ENCODE peak calls at places on chromosomes 16 and 17, in four cellular contexts. E is left cardiac atrium, Y is DMS153, H is left lung. N is an unnamed sample.

GRCh38 chr17:37792787-37793186 is 47.9 kb upstream of the HNF1B start:
- DNase-seq in E (no peak), Y (no peak), H (no peak), N (no peak)

GRCh38 chr16:89691231-89691985 is 4.9 kb downstream of the CDK10 start:
- DNase-seq in E (peak; percentile 11), Y (no peak), H (peak; percentile 49), N (no peak)

GRCh38 chr16:50371036-50371716 is 2.4 kb upstream of the BRD7 start:
- DNase-seq in E (no peak), Y (no peak), H (no peak), N (no peak)

GRCh38 chr17:81341347-81342061 is 46.4 kb upstream of the SLC38A10 start:
- DNase-seq in E (no peak), Y (no peak), H (no peak), N (no peak)

GRCh38 chr16:990516-991291 is 9.1 kb downstream of the SOX8 start:
- DNase-seq in E (no peak), Y (no peak), H (no peak), N (no peak)

GRCh38 chr16:79797486-79797885 is 196.9 kb upstream of the MAF start:
- DNase-seq in E (no peak), Y (no peak), H (no peak), N (no peak)

GRCh38 chr17:30199600-30199999 is 35.9 kb downstream of the SLC6A4 start:
- DNase-seq in E (no peak), Y (no peak), H (no peak), N (no peak)

GRCh38 chr17:12296120-12296727 is 275.5 kb downstream of the MAP2K4 start:
- DNase-seq in E (no peak), Y (no peak), H (no peak), N (no peak)

GRCh38 chr16:54633943-54634362 is 296.7 kb upstream of the IRX5 start:
- DNase-seq in E (peak; percentile 62), Y (no peak), H (no peak), N (peak; percentile 5)

GRCh38 chr16:67190448-67191399 is 788 bp upstream of the EXOC3L1 start:
- DNase-seq in E (no peak), Y (no peak), H (no peak), N (peak; percentile 11)

GRCh38 chr17:34171245-34171818 is 83.8 kb upstream of the CCL2 start:
- DNase-seq in E (peak; percentile 45), Y (no peak), H (no peak), N (no peak)

GRCh38 chr16:84603115-84603816 is 14.6 kb downstream of the COTL1 start:
- DNase-seq in E (peak; percentile 92), Y (no peak), H (peak; percentile 92), N (no peak)

GRCh38 chr17:332558-333322 is 19.9 kb downstream of the RPH3AL start:
- DNase-seq in E (peak; percentile 53), Y (no peak), H (peak; percentile 75), N (no peak)

GRCh38 chr16:56987692-56988091 is 1.7 kb upstream of the NLRC5 start:
- DNase-seq in E (no peak), Y (no peak), H (no peak), N (no peak)

GRCh38 chr16:7392206-7392605 is 59.6 kb downstream of the RBFOX1 start:
- DNase-seq in E (no peak), Y (no peak), H (no peak), N (no peak)